ENCODE peak calls at places on chromosomes 7 and 10, in eight cellular contexts. D is stimulated activated CD4-positive, alpha-beta T cell treated with anti-CD3 and anti-CD28 coated beads, Interleukin-2, amount 100 ng/mL, for 48 hours; Z is stimulated activated CD8-positive, alpha-beta memory T cell treated with anti-CD3 and anti-CD28 coated beads, Interleukin-2, amount 100 ng/mL, for 1 hour; K is GM19239; H is brain microvascular endothelial cell; F is mesendoderm; J is dorsolateral prefrontal cortex; I is non-pigmented ciliary epithelial cell. T is an unnamed sample.

GRCh38 chr7:539731-540411 is 20.2 kb upstream of the PDGFA start:
- DNase-seq in D (no peak), Z (no peak), K (no peak), H (no peak), F (peak), J (no peak), I (no peak), T (peak)

GRCh38 chr10:110650265-110650668 is 6.1 kb downstream of the RBM20 start:
- DNase-seq in D (no peak), Z (no peak), K (no peak), H (no peak), F (no peak), J (no peak), I (no peak), T (no peak)

GRCh38 chr7:3120513-3120912 is 76.8 kb upstream of the CARD11 start:
- DNase-seq in D (no peak), Z (no peak), K (no peak), H (no peak), F (no peak), J (no peak), I (no peak), T (no peak)

GRCh38 chr7:24979470-24979862 is 512 bp downstream of the OSBPL3 start:
- DNase-seq in D (peak), Z (peak), K (peak), H (peak), F (peak), J (peak), I (no peak), T (no peak)

GRCh38 chr7:92425311-92425947 is 21.9 kb upstream of the GATAD1 start:
- DNase-seq in D (no peak), Z (no peak), K (no peak), H (no peak), F (no peak), J (no peak), I (no peak), T (no peak)

GRCh38 chr10:88920198-88920597 is 32.4 kb downstream of the ACTA2 start:
- DNase-seq in D (no peak), Z (no peak), K (no peak), H (no peak), F (no peak), J (no peak), I (no peak), T (no peak)

GRCh38 chr7:123367508-123368122 is 166.8 kb downstream of the IQUB start:
- DNase-seq in D (no peak), Z (no peak), K (peak), H (peak), F (peak), J (no peak), I (no peak), T (peak)

GRCh38 chr10:85545874-85546273 is 820.7 kb downstream of the GRID1 start:
- DNase-seq in D (no peak), Z (no peak), K (no peak), H (no peak), F (no peak), J (no peak), I (no peak), T (no peak)

GRCh38 chr10:103431902-103432301 is 20.3 kb downstream of the CALHM2 start:
- DNase-seq in D (no peak), Z (no peak), K (no peak), H (no peak), F (no peak), J (no peak), I (no peak), T (no peak)

GRCh38 chr10:47409171-47409865 is 25.2 kb upstream of the ZNF488 start:
- DNase-seq in D (no peak), Z (no peak), K (no peak), H (no peak), F (no peak), J (no peak), I (no peak), T (no peak)

GRCh38 chr10:113283189-113283588 is 269.7 kb upstream of the HABP2 start:
- DNase-seq in D (no peak), Z (no peak), K (no peak), H (no peak), F (peak), J (no peak), I (no peak), T (no peak)

GRCh38 chr10:73625004-73625883 is 16.0 kb downstream of the MYOZ1 start:
- DNase-seq in D (no peak), Z (no peak), K (no peak), H (peak), F (peak), J (peak), I (no peak), T (peak)

GRCh38 chr7:140754506-140754905 is 58.0 kb downstream of the NDUFB2 start:
- DNase-seq in D (no peak), Z (no peak), K (no peak), H (no peak), F (no peak), J (no peak), I (no peak), T (no peak)

GRCh38 chr7:149872419-149873073 is 1.2 kb upstream of the ATP6V0E2 start:
- DNase-seq in D (no peak), Z (no peak), K (no peak), H (peak), F (peak), J (peak), I (peak), T (peak)

GRCh38 chr7:106947244-106947728 is 82.2 kb downstream of the PIK3CG start:
- DNase-seq in D (peak), Z (no peak), K (peak), H (peak), F (peak), J (no peak), I (peak), T (peak)

GRCh38 chr10:70256463-70256862 is 23.2 kb upstream of the PPA1 start:
- DNase-seq in D (no peak), Z (no peak), K (no peak), H (no peak), F (no peak), J (no peak), I (no peak), T (no peak)

GRCh38 chr7:578386-578785 is 58.7 kb upstream of the PDGFA start:
- DNase-seq in D (no peak), Z (no peak), K (no peak), H (no peak), F (no peak), J (no peak), I (no peak), T (no peak)

GRCh38 chr7:47948096-47948790 is at the start of gene PKD1L1:
- DNase-seq in D (no peak), Z (no peak), K (no peak), H (no peak), F (no peak), J (no peak), I (no peak), T (no peak)

GRCh38 chr10:30819306-30820190 is 190.0 kb upstream of the LYZL2 start:
- DNase-seq in D (no peak), Z (no peak), K (no peak), H (no peak), F (no peak), J (no peak), I (no peak), T (no peak)

GRCh38 chr10:34168429-34168828 is 646.7 kb downstream of the PARD3 start:
- DNase-seq in D (no peak), Z (no peak), K (no peak), H (no peak), F (no peak), J (no peak), I (no peak), T (no peak)

GRCh38 chr7:74373536-74373935 is 80.2 kb upstream of the GTF2IRD1 start:
- DNase-seq in D (no peak), Z (no peak), K (no peak), H (no peak), F (no peak), J (no peak), I (no peak), T (no peak)

GRCh38 chr10:50490244-50490643 is 133.5 kb downstream of the SGMS1 start:
- DNase-seq in D (no peak), Z (no peak), K (no peak), H (peak), F (peak), J (no peak), I (no peak), T (no peak)

GRCh38 chr7:570801-571070 is 51.1 kb upstream of the PDGFA start:
- DNase-seq in D (no peak), Z (no peak), K (no peak), H (no peak), F (no peak), J (no peak), I (no peak), T (no peak)

GRCh38 chr7:496528-497295 is 22.9 kb downstream of the PDGFA start:
- DNase-seq in D (no peak), Z (no peak), K (no peak), H (no peak), F (no peak), J (no peak), I (no peak), T (no peak)

GRCh38 chr7:69211336-69211735 is 386.9 kb upstream of the AUTS2 start:
- DNase-seq in D (no peak), Z (no peak), K (no peak), H (no peak), F (no peak), J (no peak), I (no peak), T (no peak)

GRCh38 chr7:130941322-130942210 is 207.6 kb upstream of the KLF14 start:
- DNase-seq in D (no peak), Z (no peak), K (no peak), H (peak), F (no peak), J (no peak), I (no peak), T (peak)

GRCh38 chr7:464177-464711 is 55.4 kb downstream of the PDGFA start:
- DNase-seq in D (no peak), Z (no peak), K (no peak), H (no peak), F (no peak), J (peak), I (no peak), T (no peak)

GRCh38 chr10:132876967-132877366 is 65.4 kb downstream of the CFAP46 start:
- DNase-seq in D (no peak), Z (no peak), K (no peak), H (no peak), F (no peak), J (peak), I (no peak), T (no peak)

GRCh38 chr10:71614946-71615345 is 104.6 kb downstream of the C10orf105 start:
- DNase-seq in D (no peak), Z (no peak), K (no peak), H (no peak), F (no peak), J (no peak), I (no peak), T (no peak)

GRCh38 chr7:29053105-29053872 is 93.0 kb downstream of the CPVL start:
- DNase-seq in D (no peak), Z (no peak), K (no peak), H (no peak), F (no peak), J (no peak), I (no peak), T (no peak)

GRCh38 chr7:139946539-139946938 is 116.2 kb downstream of the PARP12 start:
- DNase-seq in D (no peak), Z (no peak), K (no peak), H (no peak), F (no peak), J (no peak), I (no peak), T (no peak)

GRCh38 chr7:142626420-142627035 is 122.7 kb upstream of the PRSS1 start:
- DNase-seq in D (peak), Z (peak), K (peak), H (peak), F (peak), J (no peak), I (no peak), T (no peak)